ENCODE peak calls at places on chromosomes 3 and 15, in four cellular contexts. C, T, Z and J are unnamed samples.

GRCh38 chr3:170488802-170489201 is 70.1 kb downstream of the CLDN11 start:
- DNase-seq in Z (peak; percentile 89), C (no peak), T (no peak), J (no peak)

GRCh38 chr15:59941612-59942011 is 62.5 kb upstream of the FOXB1 start:
- DNase-seq in Z (no peak), T (no peak), C (no peak), J (no peak)

GRCh38 chr3:128567705-128568356 is 74.8 kb upstream of the GATA2 start:
- DNase-seq in C (no peak), Z (no peak), T (no peak), J (no peak)

GRCh38 chr15:72205273-72205672 is 7.7 kb upstream of the GRAMD2A start:
- DNase-seq in C (no peak), T (no peak), Z (no peak), J (no peak)

GRCh38 chr3:47428585-47429145 is 47.1 kb downstream of the SCAP start:
- DNase-seq in C (no peak), T (no peak), Z (no peak), J (no peak)

GRCh38 chr15:38378162-38378560 is 75.8 kb upstream of the FAM98B start:
- DNase-seq in Z (no peak), C (no peak), T (no peak), J (no peak)

GRCh38 chr15:70451861-70452653 is 311.3 kb downstream of the UACA start:
- DNase-seq in T (peak; percentile 42), Z (no peak), C (no peak), J (no peak)

GRCh38 chr15:65937476-65937875 is 68.2 kb downstream of the RAB11A start:
- DNase-seq in C (no peak), T (peak; percentile 43), Z (no peak), J (no peak)

GRCh38 chr3:190616627-190617026 is 102.7 kb downstream of the IL1RAP start:
- DNase-seq in Z (no peak), C (no peak), T (no peak), J (no peak)

GRCh38 chr3:123658118-123658859 is 73.4 kb upstream of the HACD2 start:
- DNase-seq in C (no peak), Z (no peak), T (no peak), J (no peak)
- TF ChIP-seq FOXK2 in C (no peak), Z (no peak), T (no peak), J (no peak)

DNA sequence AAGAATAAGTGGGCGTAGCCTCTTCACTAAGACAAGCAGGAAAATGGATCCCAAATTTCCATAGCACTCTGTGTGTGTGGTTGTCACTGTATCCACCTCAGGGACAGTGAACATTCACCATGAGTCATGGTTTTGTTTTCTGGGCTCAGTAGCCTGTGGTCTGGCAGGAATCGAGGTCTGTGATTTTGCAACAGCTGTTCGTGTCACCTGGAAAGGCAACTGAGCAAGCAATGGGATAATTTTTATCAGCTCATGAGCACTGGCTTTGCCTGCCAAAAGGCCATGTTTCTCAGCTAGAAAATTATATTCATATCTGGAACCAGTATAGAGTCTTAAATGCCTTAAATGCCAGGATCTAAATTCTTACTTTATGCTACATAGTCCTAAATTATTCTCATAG is 60.9 kb downstream of the STRIT1 start:
- DNase-seq in T (no peak), C (no peak), Z (no peak), J (no peak)
- TF ChIP-seq FOXK2 in T (no peak), C (no peak), Z (no peak), J (no peak)

DNA sequence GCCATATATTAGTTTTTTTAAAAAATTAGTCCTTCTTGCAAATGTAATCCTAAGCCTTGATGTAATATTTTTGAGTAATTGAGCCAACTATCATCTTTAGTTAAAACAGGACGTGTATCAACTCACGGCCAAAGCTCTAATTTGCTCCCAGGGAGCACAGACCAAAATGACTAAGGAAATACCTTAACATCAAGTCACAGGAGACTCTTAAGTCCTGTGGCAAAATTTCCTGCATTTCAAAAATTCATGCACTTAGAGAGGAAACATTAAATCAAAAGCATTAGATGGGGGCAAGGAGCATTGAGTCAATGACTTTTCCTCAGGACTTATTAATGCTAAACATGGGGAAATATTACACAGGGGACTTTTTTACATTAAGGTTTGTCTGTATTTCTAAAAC is 276.0 kb downstream of the MFSD1 start:
- DNase-seq in C (no peak), T (no peak), Z (no peak), J (no peak)
- TF ChIP-seq FOXK2 in C (no peak), T (no peak), Z (no peak), J (no peak)

DNA sequence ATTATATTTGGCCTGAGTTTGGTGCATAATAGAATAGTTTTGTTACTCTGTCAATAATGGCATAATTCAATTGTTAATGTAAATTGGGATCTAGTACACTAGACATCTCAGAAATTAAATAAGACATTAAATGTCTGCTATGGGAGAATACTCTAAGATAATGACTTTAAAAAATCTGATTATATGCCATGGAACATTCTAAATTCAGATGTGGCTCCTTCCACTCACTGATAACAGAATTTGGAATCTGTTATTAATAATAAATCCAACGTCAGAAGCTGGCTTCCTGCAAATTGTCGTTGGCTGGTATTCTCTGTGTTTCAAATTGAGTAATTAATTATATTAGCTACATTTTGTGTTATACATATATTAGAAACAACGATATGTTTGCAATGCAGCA is 258.1 kb downstream of the CNTN6 start:
- DNase-seq in Z (no peak), C (no peak), T (no peak), J (no peak)
- TF ChIP-seq FOXK2 in Z (no peak), C (no peak), T (no peak), J (no peak)